ENCODE peak calls at places on chromosomes 1 and 21, in four cellular contexts. S is suprapubic skin; D is stimulated activated CD8-positive, alpha-beta memory T cell treated with anti-CD3 and anti-CD28 coated beads, Interleukin-15, amount 100 ng/mL, for 1 hour; L is heart left ventricle. C is an unnamed sample.
A peak's percentile ranks its signal among the peaks of the same experiment; 100 is the strongest.

GRCh38 chr1:41340655-41341364 is 20.4 kb upstream of the FOXO6 start:
- DNase-seq in S (no peak), D (no peak), L (no peak), C (no peak)

GRCh38 chr1:57707631-57708030 is 283.8 kb upstream of the DAB1 start:
- DNase-seq in S (no peak), D (no peak), L (no peak), C (no peak)

GRCh38 chr1:237527761-237528160 is 363.0 kb downstream of the ZP4 start:
- DNase-seq in S (no peak), D (no peak), L (no peak), C (no peak)

GRCh38 chr1:43018091-43018490 is 59.4 kb upstream of the SLC2A1 start:
- DNase-seq in S (no peak), D (no peak), L (no peak), C (no peak)

GRCh38 chr1:153775432-153776311 is 465 bp downstream of the SLC27A3 start:
- DNase-seq in S (no peak), D (peak; percentile 35), L (peak; percentile 66), C (peak; percentile 54)

GRCh38 chr1:236240690-236241089 is 41.1 kb downstream of the ERO1B start:
- DNase-seq in S (no peak), D (no peak), L (no peak), C (no peak)

GRCh38 chr1:98383341-98383740 is 278.2 kb upstream of the SNX7 start:
- DNase-seq in S (no peak), D (no peak), L (no peak), C (no peak)

GRCh38 chr1:201475121-201475520 is 6.1 kb upstream of the PHLDA3 start:
- DNase-seq in S (no peak), D (no peak), L (no peak), C (no peak)

GRCh38 chr1:39713557-39713956 is 22.3 kb upstream of the HPCAL4 start:
- DNase-seq in S (no peak), D (no peak), L (no peak), C (no peak)

GRCh38 chr21:35697321-35697808 is 363.0 kb downstream of the SETD4 start:
- DNase-seq in S (no peak), D (no peak), L (peak; percentile 78), C (no peak)

GRCh38 chr21:17550671-17551308 is 37.9 kb downstream of the CXADR start:
- DNase-seq in S (no peak), D (no peak), L (no peak), C (no peak)

GRCh38 chr21:46066843-46067331 is 31.0 kb upstream of the COL6A2 start:
- DNase-seq in S (no peak), D (no peak), L (no peak), C (no peak)

GRCh38 chr1:27868556-27868931 is 3.8 kb upstream of the THEMIS2 start:
- DNase-seq in S (no peak), D (no peak), L (no peak), C (no peak)

GRCh38 chr1:30650038-30650958 is 73.1 kb downstream of the MATN1 start:
- DNase-seq in S (no peak), D (no peak), L (no peak), C (no peak)

GRCh38 chr1:186983327-186983726 is 154.6 kb downstream of the PLA2G4A start:
- DNase-seq in S (no peak), D (no peak), L (no peak), C (no peak)

GRCh38 chr1:165456114-165456513 is 11.2 kb upstream of the RXRG start:
- DNase-seq in S (no peak), D (no peak), L (no peak), C (no peak)

GRCh38 chr1:206105612-206106011 is 11.6 kb downstream of the AVPR1B start:
- DNase-seq in S (no peak), D (no peak), L (no peak), C (no peak)

GRCh38 chr21:39315603-39316002 is 2.2 kb upstream of the BRWD1 start:
- DNase-seq in S (no peak), D (no peak), L (no peak), C (no peak)

GRCh38 chr1:161483361-161483760 is 21.9 kb upstream of the FCGR2A start:
- DNase-seq in S (no peak), D (no peak), L (no peak), C (no peak)

GRCh38 chr1:174243451-174244000 is 84.2 kb downstream of the RABGAP1L start:
- DNase-seq in S (no peak), D (no peak), L (no peak), C (no peak)

GRCh38 chr1:227959325-227959860 is 11.7 kb upstream of the WNT9A start:
- DNase-seq in S (peak; percentile 52), D (no peak), L (no peak), C (no peak)

GRCh38 chr1:22527555-22528296 is 35.6 kb upstream of the EPHA8 start:
- DNase-seq in S (peak; percentile 65), D (no peak), L (no peak), C (no peak)

GRCh38 chr1:7052701-7053100 is 267.4 kb downstream of the CAMTA1 start:
- DNase-seq in S (no peak), D (no peak), L (no peak), C (no peak)

GRCh38 chr1:236808564-236809130 is 13.6 kb downstream of the MTR start:
- DNase-seq in S (no peak), D (no peak), L (no peak), C (no peak)

GRCh38 chr1:119933397-119933796 is 37.1 kb upstream of the ADAM30 start:
- DNase-seq in S (no peak), D (no peak), L (no peak), C (no peak)

GRCh38 chr1:234848972-234849641 is 239.1 kb upstream of the IRF2BP2 start:
- DNase-seq in S (no peak), D (no peak), L (no peak), C (no peak)

GRCh38 chr1:78339490-78339889 is 151.3 kb upstream of the PTGFR start:
- DNase-seq in S (no peak), D (no peak), L (no peak), C (no peak)

GRCh38 chr1:157119008-157119407 is 19.2 kb downstream of the ETV3 start:
- DNase-seq in S (no peak), D (no peak), L (no peak), C (no peak)

GRCh38 chr1:155086182-155086741 is 7.6 kb downstream of the EFNA3 start:
- DNase-seq in S (no peak), D (peak; percentile 70), L (peak; percentile 59), C (peak; percentile 89)

GRCh38 chr1:237115035-237115434 is 73.1 kb downstream of the RYR2 start:
- DNase-seq in S (no peak), D (no peak), L (no peak), C (no peak)

GRCh38 chr1:50278961-50279360 is 144.3 kb downstream of the DMRTA2 start:
- DNase-seq in S (no peak), D (no peak), L (no peak), C (no peak)

GRCh38 chr1:150392627-150393026 is 28.7 kb downstream of the RPRD2 start:
- DNase-seq in S (no peak), D (no peak), L (no peak), C (no peak)

GRCh38 chr1:43346636-43347035 is 9.0 kb downstream of the MPL start:
- DNase-seq in S (no peak), D (no peak), L (no peak), C (no peak)

GRCh38 chr1:168991667-168992475 is 114.6 kb upstream of the ATP1B1 start:
- DNase-seq in S (no peak), D (no peak), L (no peak), C (no peak)

GRCh38 chr1:71351438-71351837 is 270.6 kb upstream of the ZRANB2 start:
- DNase-seq in S (no peak), D (no peak), L (no peak), C (no peak)

GRCh38 chr1:24536391-24536840 is 19.5 kb upstream of the NCMAP start:
- DNase-seq in S (no peak), D (peak; percentile 49), L (no peak), C (peak; percentile 55)